ENCODE peak calls at places on chromosomes 13 and 19, in seven cellular contexts. S is skeletal muscle cell, T is Panc1, O is AG04449, X is cardiac fibroblast, Q is psoas muscle, N is kidney epithelial cell. Y is an unnamed sample.

GRCh38 chr13:113176292-113176691 is 17.8 kb downstream of the PROZ start:
- DNase-seq in S (no peak), T (no peak), O (no peak), X (no peak), Q (no peak), N (no peak), Y (no peak)

GRCh38 chr19:11096210-11096841 is 7.1 kb downstream of the LDLR start:
- DNase-seq in S (no peak), T (no peak), O (no peak), X (peak), Q (peak), N (no peak), Y (no peak)

GRCh38 chr13:99329477-99329876 is 22.3 kb upstream of the GPR183 start:
- DNase-seq in S (no peak), T (no peak), O (no peak), X (no peak), Q (no peak), N (no peak), Y (no peak)

GRCh38 chr19:35545855-35546381 is 492 bp downstream of the TMEM147 start:
- DNase-seq in S (no peak), T (no peak), O (no peak), X (peak), Q (peak), N (no peak), Y (no peak)

GRCh38 chr19:47848871-47849473 is 10.1 kb upstream of the TPRX2 start:
- DNase-seq in S (no peak), T (no peak), O (no peak), X (peak), Q (no peak), N (no peak), Y (no peak)

GRCh38 chr19:41206926-41207750 is 11.9 kb upstream of the AXL start:
- DNase-seq in S (no peak), T (no peak), O (no peak), X (peak), Q (peak), N (no peak), Y (no peak)

GRCh38 chr19:46515879-46516350 is 20.2 kb upstream of the PNMA8B start:
- DNase-seq in S (no peak), T (no peak), O (no peak), X (peak), Q (no peak), N (no peak), Y (no peak)

GRCh38 chr19:54035215-54036178 is 28.2 kb downstream of the VSTM1 start:
- DNase-seq in S (peak), T (peak), O (peak), X (peak), Q (no peak), N (peak), Y (no peak)

GRCh38 chr19:10580979-10581631 is 6.0 kb downstream of the AP1M2 start:
- DNase-seq in S (peak), T (peak), O (peak), X (peak), Q (peak), N (peak), Y (no peak)

GRCh38 chr13:50323440-50324070 is 308.3 kb downstream of the KCNRG start:
- DNase-seq in S (peak), T (no peak), O (peak), X (peak), Q (no peak), N (peak), Y (peak)

GRCh38 chr13:29578300-29579048 is 17.0 kb downstream of the SLC7A1 start:
- DNase-seq in S (no peak), T (no peak), O (no peak), X (no peak), Q (no peak), N (no peak), Y (no peak)

DNA sequence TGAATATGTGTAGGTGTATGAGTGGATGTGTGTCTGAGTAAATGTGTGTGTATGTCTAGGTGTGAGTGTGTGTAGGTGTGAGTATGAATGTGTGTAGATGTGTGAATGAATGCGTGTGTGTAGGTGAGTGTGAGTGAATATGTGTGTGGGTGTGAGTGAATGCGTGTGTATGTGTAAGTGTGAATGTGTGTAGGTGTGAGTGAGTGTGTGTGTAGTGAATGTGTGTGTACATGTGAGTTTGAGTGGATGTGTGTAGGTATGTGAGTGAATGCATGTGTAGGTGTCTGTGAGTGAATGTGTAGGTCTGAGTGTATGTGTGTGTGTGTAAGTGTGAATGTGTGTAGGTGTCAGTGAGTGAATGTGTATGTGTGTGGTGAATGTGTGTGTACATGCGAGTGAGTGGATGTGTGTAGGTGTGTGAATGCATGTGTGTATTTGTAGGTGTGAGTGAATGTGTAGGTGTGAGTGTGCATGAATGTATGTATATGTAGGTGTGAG is 201.0 kb upstream of the ZNF536 start:
- DNase-seq in S (no peak), T (no peak), O (no peak), X (no peak), Q (no peak), N (no peak), Y (no peak)
- H3K4me3 ChIP-seq in S (no peak), T (no peak), O (no peak), X (no peak), Q (no peak), N (no peak), Y (no peak)

DNA sequence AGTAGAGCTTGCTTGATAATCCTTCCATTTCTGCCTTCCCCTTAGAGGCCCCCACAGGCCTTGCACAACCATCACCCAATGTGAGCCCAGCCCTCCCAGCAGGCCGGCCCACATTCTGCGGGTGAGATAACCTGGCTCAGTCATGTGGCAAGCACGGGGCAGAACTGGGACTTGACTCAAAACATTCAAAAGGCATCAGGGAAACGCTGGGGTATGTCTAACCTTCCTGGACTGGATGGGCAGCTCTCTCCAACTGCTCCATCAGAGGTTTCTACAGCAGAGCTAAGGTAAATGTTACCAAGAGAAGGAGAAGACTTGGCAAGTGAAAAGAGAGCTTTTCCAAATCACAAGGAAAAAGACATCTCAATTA is 24.8 kb downstream of the EPS15L1 start:
- DNase-seq in S (peak), T (no peak), O (peak), X (peak), Q (peak), N (peak), Y (no peak)
- H3K4me3 ChIP-seq in S (no peak), T (no peak), O (no peak), X (no peak), Q (no peak), N (no peak), Y (peak)

GRCh38 chr19:16824658-16825311 is 4.4 kb upstream of the SIN3B start:
- DNase-seq in S (no peak), T (no peak), O (no peak), X (peak), Q (no peak), N (no peak), Y (peak)
- H3K4me3 ChIP-seq in S (peak), T (peak), O (peak), X (peak), Q (peak), N (peak), Y (peak)

GRCh38 chr19:1739960-1740629 is 13.2 kb upstream of the ONECUT3 start:
- DNase-seq in S (no peak), T (no peak), O (no peak), X (no peak), Q (no peak), N (no peak), Y (no peak)
- H3K4me3 ChIP-seq in S (no peak), T (no peak), O (no peak), X (no peak), Q (no peak), N (no peak), Y (no peak)